ENCODE peak calls at places on chromosomes 4 and X, in ten cellular contexts. V is activated CD8-positive, alpha-beta memory T cell treated with anti-CD3 and anti-CD28 coated beads, Interleukin-2, amount 50 U/mL, for 48 hours; F is fibroblast of the aortic adventitia; I is CD4-positive, alpha-beta T cell; Y is astrocyte of the spinal cord; G is coronary artery; E is AG09319; Z is stimulated activated CD4-positive, alpha-beta T cell treated with anti-CD3 and anti-CD28 coated beads, Interleukin-12 subunit alpha, Interleukin-12 subunit beta, amount 100 ng/mL, for 4 hours; C is iris pigment epithelial cell; O is left colon. U is an unnamed sample.

GRCh38 chrX:124280294-124280902 is 52.1 kb upstream of the TEX13D start:
- DNase-seq in E (no peak), G (no peak), V (no peak), O (no peak), Y (no peak), C (no peak), Z (no peak), F (no peak), I (no peak), U (no peak)

GRCh38 chrX:104921606-104922205 is 298.8 kb downstream of the TEX13A start:
- DNase-seq in Y (no peak), C (no peak), I (no peak), G (no peak), F (no peak), V (no peak), Z (no peak), O (peak; percentile 13), E (no peak), U (no peak)

GRCh38 chr4:169062861-169063197 is 52.8 kb upstream of the CBR4 start:
- DNase-seq in C (peak; percentile 66), E (no peak), V (no peak), O (no peak), G (no peak), Y (no peak), I (no peak), F (peak; percentile 52), Z (no peak), U (no peak)

GRCh38 chrX:70476934-70477733 is 32.5 kb downstream of the DLG3 start:
- DNase-seq in F (peak; percentile 47), O (peak; percentile 67), Z (no peak), G (no peak), C (peak; percentile 70), Y (peak; percentile 86), E (no peak), I (no peak), V (no peak), U (peak; percentile 55)

GRCh38 chrX:70033348-70033747 is 16.4 kb downstream of the AWAT2 start:
- DNase-seq in V (peak; percentile 51), O (peak; percentile 25), Y (peak; percentile 12), Z (no peak), C (no peak), I (peak; percentile 9), F (peak; percentile 40), E (no peak), G (no peak), U (no peak)

GRCh38 chrX:71542411-71542810 is 9.5 kb downstream of the OGT start:
- DNase-seq in I (no peak), Y (peak; percentile 29), G (no peak), E (no peak), C (peak; percentile 74), V (no peak), Z (no peak), F (peak; percentile 83), O (no peak), U (no peak)

GRCh38 chrX:131752493-131753198 is 208.8 kb downstream of the OR13H1 start:
- DNase-seq in F (peak; percentile 96), E (peak; percentile 78), O (peak; percentile 82), V (no peak), C (peak; percentile 70), Y (peak; percentile 88), Z (no peak), I (peak; percentile 65), G (peak; percentile 87), U (peak; percentile 89)

GRCh38 chrX:30023451-30023850 is 191.9 kb upstream of the MAGEB2 start:
- DNase-seq in E (no peak), Y (no peak), G (no peak), Z (no peak), V (no peak), C (peak; percentile 16), I (no peak), O (no peak), F (no peak), U (no peak)

GRCh38 chr4:7202391-7202790 is 10.1 kb downstream of the SORCS2 start:
- DNase-seq in Y (peak; percentile 22), E (no peak), V (no peak), O (no peak), I (no peak), C (peak; percentile 53), Z (no peak), F (peak; percentile 43), G (no peak), U (no peak)

GRCh38 chrX:112043997-112044396 is 38.6 kb downstream of the TRPC5 start:
- DNase-seq in O (no peak), C (peak; percentile 14), G (no peak), V (no peak), E (no peak), F (no peak), I (no peak), Y (no peak), Z (no peak), U (no peak)

GRCh38 chr4:109559625-109559982 is 442 bp upstream of the MCUB start:
- DNase-seq in Z (peak; percentile 42), G (no peak), F (no peak), O (no peak), C (peak; percentile 52), I (peak; percentile 37), E (no peak), V (peak; percentile 77), Y (no peak), U (peak; percentile 47)

GRCh38 chrX:147910607-147911006 is 1.1 kb upstream of the FMR1 start:
- DNase-seq in G (no peak), F (no peak), Z (no peak), V (no peak), O (no peak), I (no peak), C (no peak), E (no peak), Y (no peak), U (no peak)

GRCh38 chr4:150518559-150518958 is 63.4 kb upstream of the MAB21L2 start:
- DNase-seq in V (no peak), C (peak; percentile 77), F (peak; percentile 40), G (no peak), Y (peak; percentile 47), E (no peak), Z (no peak), O (no peak), I (no peak), U (no peak)

GRCh38 chr4:169115897-169116254 is 105.8 kb upstream of the CBR4 start:
- DNase-seq in C (peak; percentile 98), E (peak; percentile 91), O (no peak), V (no peak), G (no peak), Y (peak; percentile 96), Z (no peak), F (peak; percentile 99), I (no peak), U (peak; percentile 61)

GRCh38 chr4:158811704-158812103 is 42.9 kb downstream of the FNIP2 start:
- DNase-seq in G (no peak), Y (no peak), Z (no peak), V (no peak), C (peak; percentile 64), I (no peak), E (no peak), O (peak; percentile 50), F (no peak), U (no peak)

GRCh38 chrX:10620121-10620699 is at the start of gene MID1:
- DNase-seq in G (peak; percentile 76), V (peak; percentile 42), C (peak; percentile 90), F (peak; percentile 76), I (peak; percentile 0), Y (peak; percentile 86), E (peak; percentile 51), O (peak; percentile 62), Z (no peak), U (peak; percentile 76)

GRCh38 chrX:40975951-40976350 is 109.3 kb upstream of the USP9X start:
- DNase-seq in G (no peak), I (no peak), C (peak; percentile 44), E (no peak), F (no peak), Y (no peak), Z (no peak), V (no peak), O (no peak), U (no peak)

GRCh38 chr4:141132689-141133145 is 552 bp downstream of the RNF150 start:
- DNase-seq in E (no peak), I (no peak), Y (peak; percentile 36), O (peak; percentile 11), Z (peak; percentile 0), G (no peak), C (peak; percentile 16), V (no peak), F (peak; percentile 8), U (peak; percentile 46)

GRCh38 chr4:89298160-89298559 is 9.4 kb downstream of the GPRIN3 start:
- DNase-seq in F (no peak), Y (no peak), C (no peak), O (peak; percentile 39), Z (no peak), E (no peak), I (no peak), G (no peak), V (no peak), U (no peak)

GRCh38 chrX:437636-438390 is 51.1 kb upstream of the PPP2R3B start:
- DNase-seq in V (no peak), O (no peak), Y (no peak), E (no peak), F (no peak), Z (no peak), I (no peak), G (no peak), C (no peak), U (no peak)

GRCh38 chr4:128716325-128716724 is 93.2 kb upstream of the JADE1 start:
- DNase-seq in V (no peak), G (no peak), Y (no peak), I (no peak), E (peak; percentile 23), Z (no peak), F (peak; percentile 61), C (no peak), O (no peak), U (no peak)

GRCh38 chrX:2903366-2903765 is 25.8 kb downstream of the ARSD start:
- DNase-seq in E (no peak), O (no peak), F (no peak), C (no peak), G (no peak), I (no peak), Y (no peak), V (no peak), Z (no peak), U (no peak)

GRCh38 chrX:130060122-130061069 is 49.9 kb downstream of the ELF4 start:
- DNase-seq in I (peak; percentile 80), C (peak; percentile 45), F (peak; percentile 49), Z (peak; percentile 81), O (peak; percentile 84), G (peak; percentile 85), E (no peak), Y (peak; percentile 62), V (peak; percentile 98), U (peak; percentile 79)

GRCh38 chr4:129822708-129823504 is 727.0 kb downstream of the C4orf33 start:
- DNase-seq in Y (peak; percentile 9), E (no peak), Z (no peak), F (peak; percentile 5), C (peak; percentile 26), I (no peak), V (no peak), O (no peak), G (no peak), U (no peak)

GRCh38 chr4:14529653-14530052 is 472.6 kb upstream of the CPEB2 start:
- DNase-seq in I (no peak), Y (peak; percentile 44), V (no peak), G (no peak), C (peak; percentile 58), O (no peak), E (no peak), F (peak; percentile 9), Z (no peak), U (no peak)